ENCODE peak calls at places on chromosomes 5 and 9, in four cellular contexts. Y is fibroblast of the aortic adventitia, O is natural killer cell, V is Caco-2. A is an unnamed sample.

GRCh38 chr9:77833686-77834429 is 185.7 kb upstream of the GNA14 start:
- DNase-seq in Y (peak), V (no peak), O (no peak), A (no peak)

GRCh38 chr5:174523311-174524159 is 200.8 kb upstream of the MSX2 start:
- DNase-seq in V (peak), Y (no peak), O (no peak), A (no peak)

GRCh38 chr9:74887981-74888370 is 255 bp upstream of the TRPM6 start:
- DNase-seq in Y (no peak), V (no peak), O (no peak), A (no peak)

GRCh38 chr9:70362952-70363351 is 51.5 kb downstream of the KLF9 start:
- DNase-seq in O (no peak), V (no peak), Y (peak), A (no peak)

GRCh38 chr5:170631471-170632195 is 127.8 kb downstream of the KCNIP1 start:
- DNase-seq in Y (no peak), V (peak), O (no peak), A (no peak)

GRCh38 chr9:99239341-99240055 is 17.4 kb downstream of the SEC61B start:
- DNase-seq in O (no peak), V (no peak), Y (peak), A (no peak)

GRCh38 chr5:91318727-91319126 is 64.4 kb downstream of the ARRDC3 start:
- DNase-seq in V (no peak), Y (no peak), O (no peak), A (no peak)

GRCh38 chr9:137029058-137029922 is 1.3 kb upstream of the ABCA2 start:
- DNase-seq in Y (peak), V (peak), O (peak), A (peak)

GRCh38 chr9:75866273-75866871 is 24.1 kb upstream of the PCSK5 start:
- DNase-seq in V (peak), Y (peak), O (no peak), A (no peak)

GRCh38 chr5:90356612-90357011 is 52.9 kb downstream of the CETN3 start:
- DNase-seq in V (no peak), Y (peak), O (no peak), A (no peak)

DNA sequence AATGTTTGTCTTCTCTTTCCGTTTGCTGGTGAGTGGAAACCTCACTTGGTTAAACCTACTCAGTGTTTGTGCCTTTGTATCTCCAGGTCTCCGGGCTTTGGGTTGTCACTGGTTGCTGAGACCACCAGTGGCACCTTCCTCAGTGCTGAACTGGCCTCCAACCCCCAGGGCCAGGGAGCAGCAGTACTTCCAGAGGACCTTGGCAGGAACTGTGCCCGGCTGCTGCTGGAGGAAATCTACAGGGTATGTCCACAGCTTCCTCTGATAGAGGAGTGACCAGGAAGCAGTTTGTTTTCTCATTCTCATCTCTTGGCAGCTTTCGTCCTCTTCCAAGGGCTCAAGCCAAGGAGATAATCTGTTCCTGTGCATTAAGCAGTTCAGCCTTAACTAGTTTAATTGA is 51.7 kb downstream of the RCL1 start:
- DNase-seq in O (no peak), V (no peak), Y (no peak), A (no peak)
- TF ChIP-seq CTCF in O (no peak), V (no peak), Y (no peak), A (no peak)

GRCh38 chr5:150778517-150779396 is at the start of gene SMIM3:
- DNase-seq in V (peak), Y (peak), O (peak), A (peak)
- TF ChIP-seq CTCF in V (peak), Y (peak), O (peak), A (peak)

DNA sequence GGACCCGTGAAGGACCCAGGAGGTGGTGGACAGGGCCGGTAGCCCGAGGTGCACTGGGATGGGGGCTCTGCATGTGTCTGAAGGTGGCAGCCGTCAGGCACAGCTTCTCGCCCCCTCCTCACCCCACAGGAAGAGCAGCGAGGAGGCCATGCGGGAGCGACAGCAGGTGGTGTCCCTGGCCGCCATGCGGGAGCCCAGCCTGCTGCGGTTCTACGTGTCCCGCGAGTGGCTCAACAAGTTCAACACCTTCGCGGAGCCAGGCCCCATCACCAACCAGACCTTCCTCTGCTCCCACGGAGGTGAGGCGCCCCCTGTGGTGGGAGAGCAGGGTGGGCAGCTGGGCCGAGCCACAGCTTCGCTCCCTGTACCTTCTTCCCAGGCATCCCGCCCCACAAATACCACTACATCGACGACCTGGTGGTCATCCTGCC is 39.9 kb downstream of the USP20 start:
- DNase-seq in O (no peak), V (no peak), Y (no peak), A (no peak)
- TF ChIP-seq CTCF in O (no peak), V (no peak), Y (no peak), A (peak)

GRCh38 chr5:113036826-113037225 is 60.2 kb downstream of the DCP2 start:
- DNase-seq in Y (no peak), O (no peak), V (no peak), A (no peak)

GRCh38 chr5:113039229-113039628 is 62.6 kb downstream of the DCP2 start:
- DNase-seq in Y (no peak), V (no peak), O (no peak), A (no peak)

GRCh38 chr5:113040672-113041071 is 64.1 kb downstream of the DCP2 start:
- DNase-seq in O (no peak), Y (no peak), V (no peak), A (no peak)

GRCh38 chr5:113038136-113038535 is 61.5 kb downstream of the DCP2 start:
- DNase-seq in O (no peak), Y (no peak), V (no peak), A (no peak)

DNA sequence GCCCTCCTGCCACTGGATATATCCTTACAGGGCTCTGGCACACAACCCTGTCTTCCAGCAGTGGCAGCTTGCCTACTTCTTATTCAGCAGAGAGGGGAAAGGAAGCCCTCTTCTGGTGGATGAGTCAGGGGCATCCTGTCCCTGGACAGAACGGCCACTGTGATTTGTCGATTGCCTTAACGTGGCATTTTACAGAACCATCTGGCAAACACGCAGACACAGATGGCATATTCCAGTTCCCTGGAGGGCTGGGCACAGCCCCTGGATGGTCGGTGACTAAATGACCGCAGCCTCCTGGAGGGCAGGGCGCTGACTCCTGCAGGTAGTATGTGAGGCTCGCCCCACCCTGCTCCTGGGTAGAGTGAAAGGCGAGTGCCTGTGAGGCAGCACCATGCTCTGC is 62.1 kb downstream of the DCP2 start:
- DNase-seq in V (no peak), O (no peak), Y (no peak), A (no peak)
- TF ChIP-seq CTCF in V (no peak), O (no peak), Y (no peak), A (no peak)